ENCODE peak calls at places on chromosomes 7 and 10, in eight cellular contexts. W, Q, F, P, X, S, B and V are unnamed samples.

GRCh38 chr7:77244222-77244934 is 44.8 kb upstream of the FGL2 start:
- DNase-seq in W (no peak), Q (no peak), F (no peak), P (no peak), X (no peak), S (no peak), B (no peak), V (no peak)

GRCh38 chr7:25619963-25620799 is 391.9 kb upstream of the NPVF start:
- DNase-seq in W (no peak), Q (peak), F (no peak), P (peak), X (peak), S (no peak), B (no peak), V (no peak)

GRCh38 chr10:131773321-131773988 is 127.4 kb upstream of the PPP2R2D start:
- DNase-seq in W (no peak), Q (no peak), F (no peak), P (no peak), X (no peak), S (no peak), B (no peak), V (no peak)

GRCh38 chr10:87925570-87925969 is 62.1 kb downstream of the PTEN start:
- DNase-seq in W (no peak), Q (peak), F (no peak), P (no peak), X (no peak), S (no peak), B (no peak), V (no peak)

GRCh38 chr10:101030492-101031127 is 319 bp downstream of the PDZD7 start:
- DNase-seq in W (no peak), Q (no peak), F (no peak), P (no peak), X (no peak), S (no peak), B (no peak), V (no peak)

GRCh38 chr7:18655969-18656761 is 160.6 kb downstream of the HDAC9 start:
- DNase-seq in W (no peak), Q (no peak), F (no peak), P (no peak), X (no peak), S (no peak), B (no peak), V (no peak)

GRCh38 chr7:44046321-44047061 is 2.0 kb downstream of the DBNL start:
- DNase-seq in W (peak), Q (no peak), F (no peak), P (no peak), X (no peak), S (no peak), B (peak), V (peak)

GRCh38 chr10:126153686-126154628 is 234.3 kb downstream of the ADAM12 start:
- DNase-seq in W (no peak), Q (no peak), F (no peak), P (no peak), X (no peak), S (no peak), B (no peak), V (no peak)

GRCh38 chr7:128349121-128349825 is 5.6 kb upstream of the RBM28 start:
- DNase-seq in W (no peak), Q (no peak), F (no peak), P (no peak), X (no peak), S (no peak), B (no peak), V (no peak)

GRCh38 chr7:6615853-6616555 is 594 bp downstream of the ZNF853 start:
- DNase-seq in W (no peak), Q (no peak), F (peak), P (no peak), X (no peak), S (no peak), B (no peak), V (no peak)

GRCh38 chr7:70156052-70156451 is 557.8 kb downstream of the AUTS2 start:
- DNase-seq in W (no peak), Q (no peak), F (no peak), P (no peak), X (no peak), S (no peak), B (no peak), V (no peak)

GRCh38 chr7:137172105-137172590 is 171.4 kb downstream of the PTN start:
- DNase-seq in W (no peak), Q (no peak), F (no peak), P (no peak), X (no peak), S (no peak), B (no peak), V (no peak)

GRCh38 chr7:25858200-25858561 is 293.8 kb upstream of the NFE2L3 start:
- DNase-seq in W (no peak), Q (no peak), F (no peak), P (no peak), X (no peak), S (no peak), B (no peak), V (no peak)

GRCh38 chr10:61835909-61836232 is 65.6 kb upstream of the ARID5B start:
- DNase-seq in W (no peak), Q (no peak), F (no peak), P (no peak), X (no peak), S (no peak), B (no peak), V (no peak)

GRCh38 chr7:90958669-90959068 is 305.6 kb upstream of the FZD1 start:
- DNase-seq in W (no peak), Q (no peak), F (no peak), P (no peak), X (no peak), S (no peak), B (no peak), V (no peak)

GRCh38 chr7:100174582-100174981 is 2.6 kb downstream of the GPC2 start:
- DNase-seq in W (no peak), Q (no peak), F (no peak), P (no peak), X (no peak), S (no peak), B (no peak), V (no peak)

GRCh38 chr7:30027915-30028748 is at the start of gene PLEKHA8:
- DNase-seq in W (peak), Q (peak), F (peak), P (peak), X (peak), S (peak), B (peak), V (peak)

GRCh38 chr7:47071866-47072265 is 510.0 kb downstream of the TNS3 start:
- DNase-seq in W (no peak), Q (peak), F (no peak), P (no peak), X (no peak), S (no peak), B (no peak), V (no peak)

GRCh38 chr7:21355406-21355874 is 72.4 kb upstream of the SP4 start:
- DNase-seq in W (peak), Q (no peak), F (no peak), P (no peak), X (no peak), S (no peak), B (peak), V (peak)

GRCh38 chr10:1043532-1043995 is 5.4 kb downstream of the IDI1 start:
- DNase-seq in W (no peak), Q (no peak), F (no peak), P (no peak), X (no peak), S (no peak), B (no peak), V (peak)

GRCh38 chr10:44261296-44261695 is 123.6 kb downstream of the CXCL12 start:
- DNase-seq in W (no peak), Q (no peak), F (no peak), P (peak), X (no peak), S (no peak), B (no peak), V (no peak)

GRCh38 chr7:50812847-50813475 is 30.3 kb upstream of the GRB10 start:
- DNase-seq in W (no peak), Q (no peak), F (no peak), P (peak), X (no peak), S (no peak), B (no peak), V (no peak)

GRCh38 chr7:26078437-26079362 is 73.3 kb upstream of the NFE2L3 start:
- DNase-seq in W (peak), Q (peak), F (peak), P (peak), X (no peak), S (peak), B (peak), V (peak)

GRCh38 chr7:516216-516605 is 3.4 kb downstream of the PDGFA start:
- DNase-seq in W (no peak), Q (no peak), F (no peak), P (no peak), X (no peak), S (no peak), B (no peak), V (no peak)

GRCh38 chr7:16396766-16397496 is 24.4 kb downstream of the CRPPA start:
- DNase-seq in W (no peak), Q (no peak), F (no peak), P (no peak), X (no peak), S (no peak), B (no peak), V (no peak)

GRCh38 chr7:1103009-1103788 is 15.3 kb downstream of the GPER1 start:
- DNase-seq in W (no peak), Q (no peak), F (no peak), P (no peak), X (no peak), S (no peak), B (peak), V (peak)

GRCh38 chr7:93226310-93226709 is at the start of gene HEPACAM2:
- DNase-seq in W (no peak), Q (peak), F (no peak), P (no peak), X (no peak), S (no peak), B (no peak), V (no peak)

GRCh38 chr10:61063035-61063434 is 119.0 kb upstream of the RHOBTB1 start:
- DNase-seq in W (no peak), Q (no peak), F (no peak), P (no peak), X (no peak), S (no peak), B (no peak), V (no peak)

GRCh38 chr10:50536617-50537252 is 87.0 kb downstream of the SGMS1 start:
- DNase-seq in W (no peak), Q (no peak), F (no peak), P (no peak), X (no peak), S (no peak), B (no peak), V (no peak)

GRCh38 chr7:101398631-101399289 is 36.1 kb downstream of the COL26A1 start:
- DNase-seq in W (no peak), Q (no peak), F (no peak), P (no peak), X (no peak), S (no peak), B (no peak), V (no peak)

GRCh38 chr7:98323597-98324322 is 42.3 kb downstream of the BRI3 start:
- DNase-seq in W (no peak), Q (no peak), F (no peak), P (no peak), X (no peak), S (no peak), B (no peak), V (no peak)

GRCh38 chr7:2530076-2530967 is 10.7 kb downstream of the LFNG start:
- DNase-seq in W (peak), Q (no peak), F (no peak), P (peak), X (no peak), S (peak), B (peak), V (peak)